ENCODE peak calls at places on chromosome 7, in five cellular contexts. One of them, this sample, is unnamed.

GRCh38 chr7:64174941-64175340 is 32.1 kb upstream of the ZNF735 start:
- DNase-seq in K562: no peak
- DNase-seq in IMR-90: no peak
- DNase-seq in GM12878: no peak
- DNase-seq in HCT116: no peak
- DNase-seq in this sample: no peak

GRCh38 chr7:81598951-81599350 is 170.9 kb downstream of the HGF start:
- DNase-seq in HCT116: no peak
- DNase-seq in K562: no peak
- DNase-seq in GM12878: no peak
- DNase-seq in IMR-90: no peak
- DNase-seq in this sample: no peak

GRCh38 chr7:115679976-115680375 is 350.6 kb downstream of the TFEC start:
- DNase-seq in GM12878: peak
- DNase-seq in K562: no peak
- DNase-seq in IMR-90: peak
- DNase-seq in HCT116: peak
- DNase-seq in this sample: peak

GRCh38 chr7:69833964-69834363 is 235.7 kb downstream of the AUTS2 start:
- DNase-seq in K562: no peak
- DNase-seq in GM12878: no peak
- DNase-seq in IMR-90: no peak
- DNase-seq in HCT116: no peak
- DNase-seq in this sample: no peak

GRCh38 chr7:14905764-14906163 is 3.2 kb upstream of the DGKB start:
- DNase-seq in IMR-90: no peak
- DNase-seq in K562: no peak
- DNase-seq in HCT116: no peak
- DNase-seq in GM12878: no peak
- DNase-seq in this sample: no peak

GRCh38 chr7:20597339-20597738 is 18.1 kb upstream of the ABCB5 start:
- DNase-seq in K562: no peak
- DNase-seq in IMR-90: no peak
- DNase-seq in HCT116: no peak
- DNase-seq in GM12878: no peak
- DNase-seq in this sample: no peak

GRCh38 chr7:67821116-67821515 is 824.5 kb downstream of the TYW1 start:
- DNase-seq in HCT116: no peak
- DNase-seq in GM12878: no peak
- DNase-seq in K562: no peak
- DNase-seq in IMR-90: no peak
- DNase-seq in this sample: no peak

GRCh38 chr7:22255834-22256233 is 101.1 kb downstream of the RAPGEF5 start:
- DNase-seq in HCT116: no peak
- DNase-seq in GM12878: no peak
- DNase-seq in IMR-90: no peak
- DNase-seq in K562: no peak
- DNase-seq in this sample: no peak

GRCh38 chr7:24346716-24347115 is 62.7 kb downstream of the NPY start:
- DNase-seq in GM12878: no peak
- DNase-seq in HCT116: no peak
- DNase-seq in IMR-90: no peak
- DNase-seq in K562: no peak
- DNase-seq in this sample: no peak

GRCh38 chr7:50037106-50037505 is 55.9 kb downstream of the ZPBP start:
- DNase-seq in K562: no peak
- DNase-seq in IMR-90: no peak
- DNase-seq in GM12878: no peak
- DNase-seq in HCT116: no peak
- DNase-seq in this sample: no peak

GRCh38 chr7:21076054-21076453 is 289.4 kb upstream of the SP8 start:
- DNase-seq in HCT116: no peak
- DNase-seq in GM12878: no peak
- DNase-seq in K562: no peak
- DNase-seq in IMR-90: no peak
- DNase-seq in this sample: no peak

GRCh38 chr7:16660702-16661464 is 14.9 kb downstream of the BZW2 start:
- DNase-seq in GM12878: no peak
- DNase-seq in IMR-90: peak
- DNase-seq in K562: no peak
- DNase-seq in HCT116: no peak
- DNase-seq in this sample: no peak

GRCh38 chr7:34041716-34042115 is 136.4 kb downstream of the BMPER start:
- DNase-seq in K562: no peak
- DNase-seq in HCT116: no peak
- DNase-seq in IMR-90: peak
- DNase-seq in GM12878: no peak
- DNase-seq in this sample: no peak

GRCh38 chr7:128830231-128831177 is at the start of gene FLNC:
- DNase-seq in GM12878: no peak
- DNase-seq in IMR-90: peak
- DNase-seq in HCT116: no peak
- DNase-seq in K562: peak
- DNase-seq in this sample: peak

GRCh38 chr7:83648464-83649241 is at the start of gene SEMA3E:
- DNase-seq in IMR-90: peak
- DNase-seq in GM12878: no peak
- DNase-seq in K562: no peak
- DNase-seq in HCT116: peak
- DNase-seq in this sample: no peak

GRCh38 chr7:90411510-90411909 is 8.2 kb downstream of the CLDN12 start:
- DNase-seq in IMR-90: peak
- DNase-seq in K562: no peak
- DNase-seq in HCT116: peak
- DNase-seq in GM12878: no peak
- DNase-seq in this sample: no peak

GRCh38 chr7:64872351-64872750 is 30.7 kb upstream of the ZNF273 start:
- DNase-seq in IMR-90: no peak
- DNase-seq in HCT116: no peak
- DNase-seq in K562: no peak
- DNase-seq in GM12878: no peak
- DNase-seq in this sample: no peak

GRCh38 chr7:108280136-108280535 is 150.0 kb upstream of the LAMB4 start:
- DNase-seq in HCT116: no peak
- DNase-seq in GM12878: no peak
- DNase-seq in K562: no peak
- DNase-seq in IMR-90: no peak
- DNase-seq in this sample: no peak

GRCh38 chr7:24573554-24574338 is 494 bp downstream of the PALS2 start:
- DNase-seq in HCT116: no peak
- DNase-seq in IMR-90: peak
- DNase-seq in K562: peak
- DNase-seq in GM12878: no peak
- DNase-seq in this sample: peak

GRCh38 chr7:147700702-147701101 is 889.9 kb upstream of the C7orf33 start:
- DNase-seq in GM12878: no peak
- DNase-seq in K562: no peak
- DNase-seq in IMR-90: no peak
- DNase-seq in HCT116: no peak
- DNase-seq in this sample: no peak

GRCh38 chr7:132433286-132433685 is 143.0 kb downstream of the PLXNA4 start:
- DNase-seq in HCT116: no peak
- DNase-seq in GM12878: no peak
- DNase-seq in K562: no peak
- DNase-seq in IMR-90: no peak
- DNase-seq in this sample: no peak

GRCh38 chr7:11747715-11748485 is 84.1 kb downstream of the THSD7A start:
- DNase-seq in GM12878: no peak
- DNase-seq in K562: no peak
- DNase-seq in IMR-90: no peak
- DNase-seq in HCT116: no peak
- DNase-seq in this sample: no peak

GRCh38 chr7:138243430-138243829 is 167.2 kb downstream of the AKR1D1 start:
- DNase-seq in K562: peak
- DNase-seq in GM12878: no peak
- DNase-seq in IMR-90: no peak
- DNase-seq in HCT116: no peak
- DNase-seq in this sample: no peak

GRCh38 chr7:45967591-45968157 is 46.6 kb upstream of the IGFBP3 start:
- DNase-seq in IMR-90: no peak
- DNase-seq in K562: no peak
- DNase-seq in HCT116: no peak
- DNase-seq in GM12878: no peak
- DNase-seq in this sample: no peak

GRCh38 chr7:39607865-39608264 is 15.5 kb upstream of the RALA start:
- DNase-seq in K562: no peak
- DNase-seq in GM12878: no peak
- DNase-seq in HCT116: no peak
- DNase-seq in IMR-90: no peak
- DNase-seq in this sample: no peak

GRCh38 chr7:10237306-10237705 is 736.4 kb upstream of the PHF14 start:
- DNase-seq in IMR-90: no peak
- DNase-seq in HCT116: peak
- DNase-seq in K562: no peak
- DNase-seq in GM12878: no peak
- DNase-seq in this sample: no peak

GRCh38 chr7:104767826-104768536 is 246.0 kb upstream of the KMT2E start:
- DNase-seq in HCT116: no peak
- DNase-seq in IMR-90: no peak
- DNase-seq in K562: no peak
- DNase-seq in GM12878: no peak
- DNase-seq in this sample: no peak

GRCh38 chr7:84102213-84102612 is 92.4 kb downstream of the SEMA3A start:
- DNase-seq in IMR-90: peak
- DNase-seq in K562: no peak
- DNase-seq in HCT116: no peak
- DNase-seq in GM12878: no peak
- DNase-seq in this sample: no peak

GRCh38 chr7:73822319-73823173 is 8.2 kb upstream of the CLDN4 start:
- DNase-seq in HCT116: peak
- DNase-seq in IMR-90: peak
- DNase-seq in GM12878: no peak
- DNase-seq in K562: peak
- DNase-seq in this sample: peak

GRCh38 chr7:131899271-131900030 is 343.0 kb upstream of the PODXL start:
- DNase-seq in K562: no peak
- DNase-seq in GM12878: no peak
- DNase-seq in HCT116: no peak
- DNase-seq in IMR-90: no peak
- DNase-seq in this sample: no peak

DNA sequence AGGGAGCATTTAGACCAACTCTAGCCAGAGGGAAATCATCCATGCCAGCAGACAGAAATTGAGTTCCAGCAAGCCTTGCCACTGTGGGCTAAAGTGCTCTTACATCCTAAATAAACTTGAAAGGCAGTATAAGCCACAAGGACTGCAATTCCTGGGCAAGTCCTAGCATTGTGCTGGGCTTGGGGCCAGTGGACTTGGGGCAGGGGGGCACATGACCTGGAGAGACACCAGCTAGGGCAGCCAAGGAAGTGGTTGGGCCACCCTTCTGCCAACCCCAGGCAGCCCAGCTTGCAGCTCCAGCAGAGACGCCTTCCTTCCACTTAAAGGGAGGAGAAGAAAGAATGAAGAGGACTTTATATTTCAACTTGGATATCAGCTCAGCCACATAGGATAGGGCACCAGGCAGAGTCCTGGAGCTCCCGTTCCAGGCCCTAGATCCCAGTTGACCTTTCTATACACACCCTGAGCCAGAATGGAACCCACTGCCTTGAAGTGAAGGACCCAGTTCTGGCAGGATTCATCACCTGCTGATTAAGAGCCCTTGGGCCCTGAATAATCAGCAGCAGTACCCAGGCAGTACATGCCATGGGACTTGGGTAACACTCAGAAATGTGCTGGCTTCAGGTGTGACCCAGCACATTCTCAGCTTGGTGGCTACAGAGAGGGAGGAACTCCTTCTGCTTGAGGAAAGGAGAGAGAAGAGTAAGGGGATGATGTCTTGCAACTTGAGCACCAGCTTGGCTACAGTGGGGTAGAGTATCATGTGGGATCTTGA is 153.0 kb downstream of the GNAI1 start:
- DNase-seq in K562: no peak
- DNase-seq in GM12878: no peak
- DNase-seq in HCT116: no peak
- DNase-seq in IMR-90: no peak
- DNase-seq in this sample: no peak
- H3K9ac ChIP-seq in K562: no peak
- H3K9ac ChIP-seq in GM12878: no peak
- H3K9ac ChIP-seq in HCT116: no peak
- H3K9ac ChIP-seq in IMR-90: no peak
- H3K9ac ChIP-seq in this sample: no peak

DNA sequence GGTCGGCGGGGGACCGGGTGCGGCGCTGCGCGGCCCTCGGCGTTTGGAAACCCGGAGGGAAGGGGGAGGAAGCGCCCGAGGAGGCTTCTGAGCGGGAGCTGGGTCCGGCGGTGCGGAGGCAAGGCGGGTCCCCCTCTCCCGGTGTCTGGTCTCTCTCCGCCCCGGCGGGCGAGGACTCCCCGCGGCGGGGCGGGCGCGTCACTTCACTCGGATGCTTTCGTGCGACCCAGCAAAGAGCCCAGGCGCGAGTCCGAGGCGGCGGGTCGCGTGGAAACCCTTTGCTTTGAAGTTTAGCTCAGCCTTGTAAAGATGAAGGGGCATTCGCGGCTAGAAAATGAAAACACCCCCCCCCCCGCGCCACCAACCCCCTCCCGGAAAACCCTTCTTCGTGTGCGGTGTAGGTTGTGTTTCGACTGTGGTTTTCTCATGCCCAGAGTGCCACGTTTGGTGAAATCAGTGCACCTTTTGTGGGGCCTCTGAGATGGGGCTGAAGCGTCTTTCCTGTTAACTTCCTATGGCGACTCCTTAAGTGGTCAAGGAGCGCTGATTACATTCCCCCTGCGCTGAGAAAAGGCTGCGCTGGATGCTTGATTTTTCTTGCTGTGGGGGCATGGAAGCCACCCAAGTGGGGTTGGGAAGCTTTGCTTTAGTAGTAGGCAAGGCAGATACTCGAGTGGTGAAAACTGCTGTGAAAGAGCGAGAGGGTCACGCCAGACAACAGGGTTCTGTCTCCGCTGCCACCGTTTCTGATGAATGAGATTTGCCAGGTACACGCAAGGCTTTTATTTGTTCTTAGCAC is 874 bp downstream of the GNAI1 start:
- DNase-seq in IMR-90: peak
- DNase-seq in HCT116: no peak
- DNase-seq in K562: no peak
- DNase-seq in GM12878: no peak
- DNase-seq in this sample: no peak
- TF ChIP-seq RAD21 in IMR-90: no peak
- TF ChIP-seq RAD21 in HCT116: no peak
- TF ChIP-seq RAD21 in K562: no peak
- TF ChIP-seq RAD21 in GM12878: no peak
- TF ChIP-seq RAD21 in this sample: no peak

DNA sequence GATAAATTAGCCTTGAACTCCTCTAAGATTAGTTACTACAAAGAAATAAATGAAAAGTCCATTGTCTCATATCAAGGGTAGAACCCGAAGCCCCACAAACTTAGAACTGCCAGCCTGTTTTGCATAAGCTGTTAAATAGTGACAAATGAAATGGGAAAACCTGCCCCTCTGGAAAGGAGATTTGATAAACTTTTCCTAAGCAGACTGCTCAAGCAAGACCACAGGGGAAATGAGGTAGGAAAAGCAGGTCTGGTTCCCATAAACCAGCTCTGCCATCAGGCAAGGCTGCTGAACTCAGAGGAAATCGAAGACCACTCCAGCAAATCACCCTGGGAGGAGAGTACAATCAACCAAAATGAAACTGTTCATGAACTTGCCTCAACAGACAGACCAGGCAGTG is 181.5 kb upstream of the AOAH start:
- DNase-seq in HCT116: no peak
- DNase-seq in K562: no peak
- DNase-seq in IMR-90: no peak
- DNase-seq in GM12878: no peak
- DNase-seq in this sample: no peak
- H3K4me2 ChIP-seq in HCT116: no peak
- H3K4me2 ChIP-seq in K562: no peak
- H3K4me2 ChIP-seq in IMR-90: no peak
- H3K4me2 ChIP-seq in GM12878: no peak
- H3K4me2 ChIP-seq in this sample: no peak

GRCh38 chr7:112162161-112163020 is 43.8 kb downstream of the DOCK4 start:
- DNase-seq in GM12878: no peak
- DNase-seq in HCT116: no peak
- DNase-seq in K562: no peak
- DNase-seq in IMR-90: peak
- DNase-seq in this sample: peak
- H3K9ac ChIP-seq in GM12878: no peak
- H3K9ac ChIP-seq in HCT116: no peak
- H3K9ac ChIP-seq in K562: no peak
- H3K9ac ChIP-seq in IMR-90: no peak
- H3K9ac ChIP-seq in this sample: no peak